ENCODE peak calls at places on chromosomes 16 and 17, in seven cellular contexts. I is ovary; B is CD4-positive, alpha-beta T cell; S is AG10803; C is OCI-LY7; R is adrenal gland; Q is MM.1S. V is an unnamed sample.

GRCh38 chr17:79836952-79837887 is 2.0 kb downstream of the CBX4 start:
- DNase-seq in I (peak; percentile 47), B (no peak), S (peak; percentile 65), C (peak; percentile 97), R (peak; percentile 94), Q (peak; percentile 59), V (peak; percentile 81)

GRCh38 chr16:1651509-1652342 is 26.4 kb upstream of the JPT2 start:
- DNase-seq in I (no peak), B (no peak), S (no peak), C (no peak), R (no peak), Q (no peak), V (no peak)

GRCh38 chr16:55779391-55780094 is 53.4 kb downstream of the CES1 start:
- DNase-seq in I (no peak), B (no peak), S (no peak), C (no peak), R (no peak), Q (no peak), V (no peak)

GRCh38 chr16:27471661-27472060 is 69.7 kb downstream of the IL21R start:
- DNase-seq in I (no peak), B (no peak), S (no peak), C (no peak), R (no peak), Q (no peak), V (no peak)

GRCh38 chr16:704552-705380 is 835 bp downstream of the FBXL16 start:
- DNase-seq in I (no peak), B (no peak), S (no peak), C (no peak), R (no peak), Q (no peak), V (no peak)

GRCh38 chr16:24896439-24896838 is 50.7 kb downstream of the SLC5A11 start:
- DNase-seq in I (no peak), B (no peak), S (no peak), C (peak; percentile 58), R (no peak), Q (no peak), V (no peak)

GRCh38 chr16:57289391-57290257 is 5.2 kb upstream of the PLLP start:
- DNase-seq in I (no peak), B (no peak), S (no peak), C (no peak), R (no peak), Q (peak; percentile 35), V (no peak)

GRCh38 chr17:78798695-78799559 is 16.9 kb upstream of the CYTH1 start:
- DNase-seq in I (no peak), B (no peak), S (peak; percentile 26), C (peak; percentile 71), R (no peak), Q (peak; percentile 45), V (peak; percentile 69)

GRCh38 chr16:86925067-86925791 is 346.9 kb downstream of the FOXL1 start:
- DNase-seq in I (no peak), B (no peak), S (peak; percentile 74), C (no peak), R (peak; percentile 30), Q (no peak), V (no peak)

GRCh38 chr16:24535827-24536226 is 3.5 kb upstream of the RBBP6 start:
- DNase-seq in I (no peak), B (no peak), S (no peak), C (no peak), R (no peak), Q (no peak), V (no peak)

GRCh38 chr17:26963163-26963503 is 330.8 kb upstream of the WSB1 start:
- DNase-seq in I (no peak), B (no peak), S (no peak), C (no peak), R (no peak), Q (no peak), V (peak; percentile 3)

GRCh38 chr17:80650751-80651173 is 106.1 kb downstream of the RPTOR start:
- DNase-seq in I (no peak), B (no peak), S (no peak), C (no peak), R (no peak), Q (no peak), V (no peak)

GRCh38 chr17:50830994-50831393 is 4.4 kb upstream of the WFIKKN2 start:
- DNase-seq in I (no peak), B (no peak), S (no peak), C (no peak), R (no peak), Q (no peak), V (no peak)

GRCh38 chr17:68290268-68290954 is 516 bp downstream of the SLC16A6 start:
- DNase-seq in I (peak; percentile 30), B (peak; percentile 54), S (no peak), C (peak; percentile 79), R (peak; percentile 50), Q (peak; percentile 71), V (peak; percentile 61)

GRCh38 chr16:1080801-1081733 is 8.5 kb downstream of the SSTR5 start:
- DNase-seq in I (no peak), B (no peak), S (no peak), C (no peak), R (no peak), Q (no peak), V (no peak)

GRCh38 chr17:56592487-56593072 is 919 bp upstream of the NOG start:
- DNase-seq in I (peak; percentile 55), B (peak; percentile 56), S (peak; percentile 48), C (peak; percentile 44), R (peak; percentile 30), Q (peak; percentile 57), V (peak; percentile 88)

GRCh38 chr17:73433501-73433900 is 121.7 kb upstream of the CDC42EP4 start:
- DNase-seq in I (no peak), B (no peak), S (no peak), C (no peak), R (no peak), Q (no peak), V (no peak)

GRCh38 chr17:70320642-70321345 is 151.5 kb downstream of the KCNJ2 start:
- DNase-seq in I (no peak), B (no peak), S (peak; percentile 30), C (no peak), R (no peak), Q (no peak), V (no peak)

DNA sequence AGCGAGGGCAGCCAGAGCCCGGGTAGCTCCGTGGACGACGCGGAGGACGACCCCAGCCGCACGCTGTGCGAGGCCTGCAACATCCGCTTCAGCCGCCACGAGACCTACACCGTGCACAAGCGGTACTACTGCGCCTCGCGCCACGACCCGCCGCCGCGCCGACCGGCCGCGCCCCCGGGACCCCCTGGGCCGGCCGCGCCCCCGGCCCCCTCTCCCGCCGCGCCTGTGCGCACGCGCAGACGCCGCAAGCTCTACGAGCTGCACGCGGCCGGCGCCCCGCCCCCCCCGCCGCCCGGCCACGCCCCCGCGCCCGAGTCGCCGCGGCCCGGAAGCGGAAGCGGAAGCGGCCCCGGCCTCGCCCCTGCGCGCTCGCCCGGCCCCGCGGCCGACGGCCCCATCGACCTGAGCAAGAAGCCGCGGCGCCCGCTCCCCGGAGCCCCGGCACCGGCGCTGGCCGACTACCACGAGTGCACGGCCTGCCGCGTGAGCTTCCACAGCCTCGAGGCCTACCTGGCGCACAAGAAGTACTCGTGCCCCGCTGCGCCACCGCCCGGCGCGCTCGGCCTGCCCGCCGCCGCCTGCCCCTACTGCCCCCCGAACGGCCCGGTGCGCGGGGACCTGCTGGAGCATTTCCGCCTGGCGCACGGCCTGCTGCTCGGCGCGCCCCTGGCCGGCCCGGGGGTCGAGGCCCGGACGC is 36.1 kb upstream of the ZC3H18 start:
- DNase-seq in I (peak; percentile 86), B (peak; percentile 76), S (peak; percentile 54), C (peak; percentile 87), R (peak; percentile 62), Q (peak; percentile 67), V (peak; percentile 97)
- TF ChIP-seq CTCF in I (no peak), B (no peak), S (no peak), C (no peak), R (no peak), Q (no peak), V (no peak)

GRCh38 chr17:57892820-57893595 is 43.2 kb upstream of the MRPS23 start:
- DNase-seq in I (peak; percentile 81), B (no peak), S (peak; percentile 100), C (no peak), R (peak; percentile 98), Q (no peak), V (no peak)
- TF ChIP-seq CTCF in I (no peak), B (peak; percentile 39), S (no peak), C (peak; percentile 26), R (no peak), Q (no peak), V (no peak)

DNA sequence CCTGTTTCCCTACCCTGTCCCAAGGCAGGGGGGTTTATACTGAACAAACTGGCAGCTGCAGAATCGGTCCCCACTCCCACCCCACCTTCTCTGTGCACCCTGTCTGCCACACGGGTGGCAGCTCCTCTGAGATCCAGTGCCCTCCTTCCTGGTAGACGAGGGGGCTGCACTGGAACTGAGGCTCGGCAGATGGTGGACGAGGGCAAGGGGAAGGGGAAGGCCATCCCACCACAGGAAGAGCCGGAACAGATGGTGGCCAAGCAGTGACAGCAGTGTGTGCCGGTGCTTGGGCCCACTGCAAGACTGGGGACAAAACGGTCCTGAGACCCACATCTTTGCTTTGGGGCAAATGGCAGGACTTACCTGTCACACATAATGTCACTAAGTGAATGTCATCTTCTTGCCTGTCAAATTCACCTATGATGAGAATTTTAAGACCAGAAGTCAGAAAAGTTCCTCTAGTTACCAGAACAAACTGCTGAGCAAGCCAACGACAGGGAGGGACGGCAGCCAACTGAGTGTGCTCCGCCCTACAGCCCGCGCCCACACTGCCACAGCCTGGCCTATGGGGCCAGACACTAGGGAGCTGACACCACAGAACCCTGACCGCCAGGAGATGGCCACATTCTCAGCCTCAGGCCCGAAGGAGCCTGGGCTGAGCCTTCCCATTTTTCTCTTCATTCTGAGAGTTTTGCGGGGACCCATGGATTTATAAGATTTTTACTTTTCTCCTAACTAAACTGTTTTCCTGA is 14.4 kb downstream of the NTAN1 start:
- DNase-seq in I (peak; percentile 80), B (no peak), S (peak; percentile 79), C (no peak), R (peak; percentile 83), Q (no peak), V (no peak)
- TF ChIP-seq CTCF in I (no peak), B (no peak), S (peak; percentile 35), C (no peak), R (no peak), Q (no peak), V (no peak)

GRCh38 chr17:28974451-28974850 is 23.1 kb upstream of the PHF12 start:
- DNase-seq in I (no peak), B (no peak), S (no peak), C (no peak), R (no peak), Q (no peak), V (no peak)

GRCh38 chr17:28972437-28972836 is 21.1 kb upstream of the PHF12 start:
- DNase-seq in I (no peak), B (no peak), S (peak; percentile 71), C (no peak), R (no peak), Q (no peak), V (no peak)

GRCh38 chr17:28975634-28976033 is 24.3 kb upstream of the PHF12 start:
- DNase-seq in I (no peak), B (no peak), S (no peak), C (no peak), R (no peak), Q (no peak), V (no peak)

GRCh38 chr17:28975031-28975430 is 23.7 kb upstream of the PHF12 start:
- DNase-seq in I (no peak), B (no peak), S (no peak), C (no peak), R (no peak), Q (no peak), V (no peak)

DNA sequence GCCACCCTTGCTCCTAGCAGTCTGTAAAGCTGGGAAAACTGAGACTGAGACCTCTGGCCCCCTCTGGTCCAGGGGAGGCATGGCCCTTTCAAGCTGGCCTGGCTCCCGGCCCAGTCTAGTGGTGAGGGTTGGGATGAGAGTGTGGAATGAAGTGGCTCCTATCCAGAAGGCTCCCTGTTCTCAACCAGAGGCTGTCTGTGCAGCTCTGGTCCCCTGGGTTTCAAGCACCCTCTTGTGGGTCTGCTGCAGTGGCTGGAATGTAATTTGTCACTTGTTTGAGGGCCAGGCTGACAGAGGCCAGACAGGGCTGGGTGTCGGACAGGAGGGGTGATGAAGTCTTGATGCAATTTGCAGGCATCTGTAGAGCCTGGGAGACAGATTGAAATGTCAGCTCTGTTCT is 22.1 kb upstream of the PHF12 start:
- DNase-seq in I (no peak), B (no peak), S (peak; percentile 75), C (no peak), R (no peak), Q (no peak), V (no peak)
- TF ChIP-seq CTCF in I (no peak), B (no peak), S (no peak), C (no peak), R (no peak), Q (no peak), V (no peak)

V was measured in GM13976.